ENCODE peak calls at places on chromosomes 7 and 10, in nine cellular contexts. One of them, this sample, is unnamed.

GRCh38 chr7:54773472-54774399 is 14.7 kb upstream of the SEC61G start:
- DNase-seq in RWPE1: peak; percentile 77
- DNase-seq in body of pancreas: peak; percentile 89
- DNase-seq in left ventricle myocardium inferior: peak; percentile 78
- DNase-seq in uterus: peak; percentile 81
- DNase-seq in CD8-positive, alpha-beta memory T cell: peak; percentile 43
- DNase-seq in lower lobe of right lung: peak; percentile 83
- DNase-seq in heart right ventricle: peak; percentile 80
- DNase-seq in neuronal stem cell: peak; percentile 65
- DNase-seq in this sample: peak; percentile 72

GRCh38 chr10:132421377-132422168 is 24.6 kb downstream of the PWWP2B start:
- DNase-seq in uterus: peak; percentile 74
- DNase-seq in left ventricle myocardium inferior: peak; percentile 78
- DNase-seq in heart right ventricle: peak; percentile 77
- DNase-seq in CD8-positive, alpha-beta memory T cell: no peak
- DNase-seq in body of pancreas: peak; percentile 91
- DNase-seq in lower lobe of right lung: peak; percentile 91
- DNase-seq in RWPE1: peak; percentile 74
- DNase-seq in neuronal stem cell: no peak
- DNase-seq in this sample: peak; percentile 65

GRCh38 chr10:105726149-105726548 is 1085.1 kb downstream of the SORCS3 start:
- DNase-seq in lower lobe of right lung: no peak
- DNase-seq in body of pancreas: no peak
- DNase-seq in left ventricle myocardium inferior: no peak
- DNase-seq in RWPE1: no peak
- DNase-seq in CD8-positive, alpha-beta memory T cell: no peak
- DNase-seq in neuronal stem cell: no peak
- DNase-seq in heart right ventricle: no peak
- DNase-seq in uterus: no peak
- DNase-seq in this sample: no peak

GRCh38 chr7:75626954-75627353 is 111.8 kb downstream of the HIP1 start:
- DNase-seq in heart right ventricle: no peak
- DNase-seq in uterus: no peak
- DNase-seq in lower lobe of right lung: peak; percentile 60
- DNase-seq in RWPE1: no peak
- DNase-seq in left ventricle myocardium inferior: no peak
- DNase-seq in CD8-positive, alpha-beta memory T cell: no peak
- DNase-seq in body of pancreas: no peak
- DNase-seq in neuronal stem cell: no peak
- DNase-seq in this sample: no peak

GRCh38 chr10:3761111-3761686 is 23.8 kb downstream of the KLF6 start:
- DNase-seq in RWPE1: no peak
- DNase-seq in CD8-positive, alpha-beta memory T cell: no peak
- DNase-seq in heart right ventricle: no peak
- DNase-seq in neuronal stem cell: no peak
- DNase-seq in uterus: no peak
- DNase-seq in left ventricle myocardium inferior: no peak
- DNase-seq in body of pancreas: no peak
- DNase-seq in lower lobe of right lung: no peak
- DNase-seq in this sample: no peak

GRCh38 chr7:102096706-102097427 is 189.8 kb upstream of the SH2B2 start:
- DNase-seq in CD8-positive, alpha-beta memory T cell: no peak
- DNase-seq in body of pancreas: no peak
- DNase-seq in heart right ventricle: no peak
- DNase-seq in RWPE1: no peak
- DNase-seq in uterus: no peak
- DNase-seq in lower lobe of right lung: no peak
- DNase-seq in left ventricle myocardium inferior: no peak
- DNase-seq in neuronal stem cell: no peak
- DNase-seq in this sample: no peak

GRCh38 chr10:10826125-10826524 is 191.5 kb upstream of the CELF2 start:
- DNase-seq in left ventricle myocardium inferior: no peak
- DNase-seq in heart right ventricle: no peak
- DNase-seq in lower lobe of right lung: no peak
- DNase-seq in body of pancreas: no peak
- DNase-seq in RWPE1: peak; percentile 21
- DNase-seq in CD8-positive, alpha-beta memory T cell: no peak
- DNase-seq in uterus: no peak
- DNase-seq in neuronal stem cell: no peak
- DNase-seq in this sample: no peak

GRCh38 chr7:39073432-39073831 is 95.7 kb downstream of the POU6F2 start:
- DNase-seq in left ventricle myocardium inferior: no peak
- DNase-seq in body of pancreas: no peak
- DNase-seq in neuronal stem cell: peak; percentile 50
- DNase-seq in RWPE1: no peak
- DNase-seq in uterus: no peak
- DNase-seq in lower lobe of right lung: no peak
- DNase-seq in heart right ventricle: no peak
- DNase-seq in CD8-positive, alpha-beta memory T cell: no peak
- DNase-seq in this sample: no peak

GRCh38 chr7:17444151-17444550 is 145.7 kb downstream of the AHR start:
- DNase-seq in body of pancreas: no peak
- DNase-seq in heart right ventricle: no peak
- DNase-seq in left ventricle myocardium inferior: no peak
- DNase-seq in uterus: no peak
- DNase-seq in CD8-positive, alpha-beta memory T cell: no peak
- DNase-seq in RWPE1: no peak
- DNase-seq in lower lobe of right lung: no peak
- DNase-seq in neuronal stem cell: no peak
- DNase-seq in this sample: no peak

DNA sequence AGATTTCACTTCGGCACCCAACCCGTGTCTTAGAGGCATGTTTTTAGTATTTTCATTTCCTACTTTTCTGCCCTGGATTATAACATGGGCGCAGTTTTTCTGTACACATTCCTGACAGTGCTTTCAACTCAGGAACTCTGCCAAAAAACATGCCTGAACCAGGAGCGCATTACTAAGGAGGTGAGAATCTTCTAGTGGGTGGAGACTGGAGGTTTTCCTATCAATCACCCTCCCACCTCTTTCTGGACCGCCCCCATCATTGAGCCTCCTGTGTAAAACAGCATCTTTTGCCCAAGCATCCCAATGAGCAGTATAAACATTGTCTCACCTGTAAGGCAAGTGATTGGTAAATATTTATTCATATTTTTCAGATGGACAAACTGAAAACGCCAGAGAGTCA is 53.2 kb downstream of the STK17A start:
- DNase-seq in CD8-positive, alpha-beta memory T cell: no peak
- DNase-seq in RWPE1: peak; percentile 89
- DNase-seq in lower lobe of right lung: peak; percentile 74
- DNase-seq in left ventricle myocardium inferior: no peak
- DNase-seq in body of pancreas: peak; percentile 34
- DNase-seq in uterus: no peak
- DNase-seq in neuronal stem cell: no peak
- DNase-seq in heart right ventricle: no peak
- DNase-seq in this sample: no peak
- H3K27ac ChIP-seq in CD8-positive, alpha-beta memory T cell: no peak overlapping the region
- H3K27ac ChIP-seq in RWPE1: peak overlapping the region; percentile 91
- H3K27ac ChIP-seq in lower lobe of right lung: peak overlapping the region; percentile 14
- H3K27ac ChIP-seq in left ventricle myocardium inferior: peak overlapping the region; percentile 12
- H3K27ac ChIP-seq in body of pancreas: no peak overlapping the region
- H3K27ac ChIP-seq in uterus: no peak overlapping the region
- H3K27ac ChIP-seq in neuronal stem cell: no peak overlapping the region
- H3K27ac ChIP-seq in heart right ventricle: no peak overlapping the region
- H3K27ac ChIP-seq in this sample: no peak overlapping the region

GRCh38 chr7:110881731-110882130 is 209.2 kb upstream of the LRRN3 start:
- DNase-seq in left ventricle myocardium inferior: no peak
- DNase-seq in lower lobe of right lung: no peak
- DNase-seq in uterus: no peak
- DNase-seq in neuronal stem cell: no peak
- DNase-seq in body of pancreas: no peak
- DNase-seq in RWPE1: no peak
- DNase-seq in heart right ventricle: no peak
- DNase-seq in CD8-positive, alpha-beta memory T cell: no peak
- DNase-seq in this sample: no peak

GRCh38 chr7:110877086-110877485 is 213.8 kb upstream of the LRRN3 start:
- DNase-seq in uterus: no peak
- DNase-seq in heart right ventricle: no peak
- DNase-seq in neuronal stem cell: no peak
- DNase-seq in left ventricle myocardium inferior: no peak
- DNase-seq in CD8-positive, alpha-beta memory T cell: no peak
- DNase-seq in lower lobe of right lung: no peak
- DNase-seq in RWPE1: no peak
- DNase-seq in body of pancreas: peak; percentile 2
- DNase-seq in this sample: no peak

GRCh38 chr7:110875346-110875745 is 215.6 kb upstream of the LRRN3 start:
- DNase-seq in CD8-positive, alpha-beta memory T cell: no peak
- DNase-seq in lower lobe of right lung: no peak
- DNase-seq in neuronal stem cell: no peak
- DNase-seq in uterus: no peak
- DNase-seq in heart right ventricle: no peak
- DNase-seq in RWPE1: no peak
- DNase-seq in left ventricle myocardium inferior: no peak
- DNase-seq in body of pancreas: no peak
- DNase-seq in this sample: no peak

DNA sequence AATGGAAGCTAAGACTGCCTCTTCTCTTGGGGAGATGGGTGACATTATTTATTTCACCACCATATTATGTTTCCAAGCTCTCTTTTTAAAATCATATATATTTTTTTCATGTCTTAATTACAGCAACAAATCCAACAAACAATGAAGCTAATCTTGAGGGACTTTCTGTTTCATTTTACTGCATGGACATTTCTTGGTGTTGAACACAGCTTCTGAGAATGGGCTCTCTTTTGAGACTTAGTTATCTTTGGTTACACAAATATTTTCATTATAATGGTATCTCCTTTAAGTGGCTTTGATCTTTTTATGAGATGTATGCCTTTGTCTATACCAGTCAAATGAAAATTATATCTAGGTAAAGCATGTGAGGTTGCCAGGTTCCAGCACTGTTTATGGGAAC is 210.0 kb upstream of the LRRN3 start:
- DNase-seq in RWPE1: no peak
- DNase-seq in lower lobe of right lung: no peak
- DNase-seq in body of pancreas: no peak
- DNase-seq in CD8-positive, alpha-beta memory T cell: no peak
- DNase-seq in heart right ventricle: no peak
- DNase-seq in left ventricle myocardium inferior: no peak
- DNase-seq in uterus: no peak
- DNase-seq in neuronal stem cell: no peak
- DNase-seq in this sample: no peak
- H3K27ac ChIP-seq in RWPE1: no peak overlapping the region
- H3K27ac ChIP-seq in lower lobe of right lung: no peak overlapping the region
- H3K27ac ChIP-seq in body of pancreas: no peak overlapping the region
- H3K27ac ChIP-seq in CD8-positive, alpha-beta memory T cell: no peak overlapping the region
- H3K27ac ChIP-seq in heart right ventricle: no peak overlapping the region
- H3K27ac ChIP-seq in left ventricle myocardium inferior: peak overlapping the region; percentile 3
- H3K27ac ChIP-seq in uterus: no peak overlapping the region
- H3K27ac ChIP-seq in neuronal stem cell: no peak overlapping the region
- H3K27ac ChIP-seq in this sample: no peak overlapping the region

GRCh38 chr10:91788527-91788926 is 9.7 kb upstream of the TNKS2 start:
- DNase-seq in CD8-positive, alpha-beta memory T cell: no peak
- DNase-seq in left ventricle myocardium inferior: no peak
- DNase-seq in lower lobe of right lung: no peak
- DNase-seq in neuronal stem cell: no peak
- DNase-seq in body of pancreas: peak; percentile 86
- DNase-seq in RWPE1: no peak
- DNase-seq in heart right ventricle: no peak
- DNase-seq in uterus: no peak
- DNase-seq in this sample: no peak
- H3K27ac ChIP-seq in CD8-positive, alpha-beta memory T cell: no peak overlapping the region
- H3K27ac ChIP-seq in left ventricle myocardium inferior: no peak overlapping the region
- H3K27ac ChIP-seq in lower lobe of right lung: no peak overlapping the region
- H3K27ac ChIP-seq in neuronal stem cell: no peak overlapping the region
- H3K27ac ChIP-seq in body of pancreas: no peak overlapping the region
- H3K27ac ChIP-seq in RWPE1: peak overlapping the region; percentile 34
- H3K27ac ChIP-seq in heart right ventricle: no peak overlapping the region
- H3K27ac ChIP-seq in uterus: no peak overlapping the region
- H3K27ac ChIP-seq in this sample: no peak overlapping the region

GRCh38 chr10:101453791-101454718 is 100.1 kb downstream of the BTRC start:
- DNase-seq in heart right ventricle: no peak
- DNase-seq in body of pancreas: no peak
- DNase-seq in CD8-positive, alpha-beta memory T cell: no peak
- DNase-seq in lower lobe of right lung: no peak
- DNase-seq in neuronal stem cell: no peak
- DNase-seq in left ventricle myocardium inferior: no peak
- DNase-seq in uterus: no peak
- DNase-seq in RWPE1: no peak
- DNase-seq in this sample: no peak
- H3K27ac ChIP-seq in heart right ventricle: no peak overlapping the region
- H3K27ac ChIP-seq in body of pancreas: no peak overlapping the region
- H3K27ac ChIP-seq in CD8-positive, alpha-beta memory T cell: no peak overlapping the region
- H3K27ac ChIP-seq in lower lobe of right lung: no peak overlapping the region
- H3K27ac ChIP-seq in neuronal stem cell: no peak overlapping the region
- H3K27ac ChIP-seq in left ventricle myocardium inferior: no peak overlapping the region
- H3K27ac ChIP-seq in uterus: no peak overlapping the region
- H3K27ac ChIP-seq in RWPE1: no peak overlapping the region
- H3K27ac ChIP-seq in this sample: no peak overlapping the region

GRCh38 chr10:113987805-113988204 is 55.9 kb upstream of the ADRB1 start:
- DNase-seq in RWPE1: peak; percentile 88
- DNase-seq in CD8-positive, alpha-beta memory T cell: no peak
- DNase-seq in heart right ventricle: no peak
- DNase-seq in lower lobe of right lung: no peak
- DNase-seq in body of pancreas: peak; percentile 43
- DNase-seq in neuronal stem cell: no peak
- DNase-seq in left ventricle myocardium inferior: no peak
- DNase-seq in uterus: no peak
- DNase-seq in this sample: no peak

GRCh38 chr10:113988535-113988934 is 55.1 kb upstream of the ADRB1 start:
- DNase-seq in heart right ventricle: no peak
- DNase-seq in body of pancreas: no peak
- DNase-seq in neuronal stem cell: no peak
- DNase-seq in uterus: no peak
- DNase-seq in RWPE1: no peak
- DNase-seq in left ventricle myocardium inferior: no peak
- DNase-seq in lower lobe of right lung: no peak
- DNase-seq in CD8-positive, alpha-beta memory T cell: no peak
- DNase-seq in this sample: no peak

GRCh38 chr10:113987156-113987555 is 56.5 kb upstream of the ADRB1 start:
- DNase-seq in heart right ventricle: no peak
- DNase-seq in lower lobe of right lung: no peak
- DNase-seq in left ventricle myocardium inferior: no peak
- DNase-seq in uterus: no peak
- DNase-seq in CD8-positive, alpha-beta memory T cell: no peak
- DNase-seq in neuronal stem cell: no peak
- DNase-seq in RWPE1: no peak
- DNase-seq in body of pancreas: no peak
- DNase-seq in this sample: no peak

GRCh38 chr10:113985342-113985844 is 58.3 kb upstream of the ADRB1 start:
- DNase-seq in lower lobe of right lung: no peak
- DNase-seq in left ventricle myocardium inferior: no peak
- DNase-seq in neuronal stem cell: no peak
- DNase-seq in RWPE1: no peak
- DNase-seq in uterus: no peak
- DNase-seq in body of pancreas: no peak
- DNase-seq in heart right ventricle: no peak
- DNase-seq in CD8-positive, alpha-beta memory T cell: no peak
- DNase-seq in this sample: no peak

DNA sequence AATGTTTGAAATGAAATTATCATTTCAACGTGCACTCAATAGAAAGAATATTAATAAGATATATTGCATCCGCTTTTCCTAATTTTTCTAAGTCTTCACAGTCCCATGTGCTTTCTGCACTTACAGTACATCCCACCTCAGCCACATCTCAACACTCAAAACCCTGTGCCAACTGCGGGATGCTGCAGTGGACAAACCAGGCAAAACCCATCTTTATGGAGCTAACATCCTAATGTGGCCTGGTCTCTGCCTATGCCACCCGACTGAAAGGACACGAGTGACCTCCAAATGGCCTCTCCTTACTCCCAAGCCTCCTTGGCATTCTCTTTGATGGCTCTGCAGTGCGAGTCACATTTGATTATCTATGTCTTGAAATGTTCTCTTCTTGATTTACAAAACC is 57.4 kb upstream of the ADRB1 start:
- DNase-seq in RWPE1: no peak
- DNase-seq in left ventricle myocardium inferior: no peak
- DNase-seq in heart right ventricle: no peak
- DNase-seq in uterus: no peak
- DNase-seq in neuronal stem cell: no peak
- DNase-seq in lower lobe of right lung: no peak
- DNase-seq in body of pancreas: no peak
- DNase-seq in CD8-positive, alpha-beta memory T cell: no peak
- DNase-seq in this sample: no peak
- H3K27ac ChIP-seq in RWPE1: no peak overlapping the region
- H3K27ac ChIP-seq in left ventricle myocardium inferior: no peak overlapping the region
- H3K27ac ChIP-seq in heart right ventricle: no peak overlapping the region
- H3K27ac ChIP-seq in uterus: no peak overlapping the region
- H3K27ac ChIP-seq in neuronal stem cell: no peak overlapping the region
- H3K27ac ChIP-seq in lower lobe of right lung: no peak overlapping the region
- H3K27ac ChIP-seq in body of pancreas: no peak overlapping the region
- H3K27ac ChIP-seq in CD8-positive, alpha-beta memory T cell: no peak overlapping the region
- H3K27ac ChIP-seq in this sample: no peak overlapping the region

This sample was measured in substantia nigra.